ENCODE peak calls at places on chromosomes 16 and 17, in five cellular contexts. R is left ventricle myocardium inferior, F is HCT116, Z is tibial nerve, Y is substantia nigra. A is an unnamed sample.

GRCh38 chr16:2771496-2772402 is 5.3 kb downstream of the ELOB start:
- DNase-seq in R (no peak), F (no peak), Z (no peak), Y (no peak), A (no peak)

GRCh38 chr17:81387235-81388060 is 7.8 kb upstream of the BAHCC1 start:
- DNase-seq in R (peak), F (no peak), Z (no peak), Y (peak), A (no peak)

GRCh38 chr16:3971706-3972105 is 91.2 kb upstream of the CREBBP start:
- DNase-seq in R (no peak), F (no peak), Z (no peak), Y (no peak), A (no peak)

GRCh38 chr17:43430936-43431649 is 32.3 kb downstream of the ARL4D start:
- DNase-seq in R (no peak), F (no peak), Z (no peak), Y (no peak), A (no peak)

GRCh38 chr16:1930338-1930720 is 12.1 kb upstream of the HS3ST6 start:
- DNase-seq in R (no peak), F (no peak), Z (no peak), Y (no peak), A (no peak)

GRCh38 chr17:82227629-82228277 is 1.1 kb upstream of the SLC16A3 start:
- DNase-seq in R (no peak), F (no peak), Z (no peak), Y (no peak), A (no peak)

GRCh38 chr17:83203073-83203471 is 123.7 kb downstream of the METRNL start:
- DNase-seq in R (peak), F (no peak), Z (peak), Y (no peak), A (no peak)

GRCh38 chr16:49620158-49620867 is 235.6 kb downstream of the ZNF423 start:
- DNase-seq in R (peak), F (peak), Z (peak), Y (peak), A (no peak)

GRCh38 chr16:25626172-25626571 is 65.6 kb upstream of the HS3ST4 start:
- DNase-seq in R (no peak), F (no peak), Z (no peak), Y (no peak), A (no peak)

GRCh38 chr16:20883554-20884239 is 16.5 kb downstream of the DCUN1D3 start:
- DNase-seq in R (no peak), F (no peak), Z (no peak), Y (no peak), A (no peak)

GRCh38 chr16:57134982-57135381 is 42.6 kb downstream of the CPNE2 start:
- DNase-seq in R (no peak), F (no peak), Z (no peak), Y (no peak), A (no peak)

GRCh38 chr17:32142857-32143524 is 689 bp downstream of the RHOT1 start:
- DNase-seq in R (peak), F (peak), Z (peak), Y (peak), A (peak)

GRCh38 chr16:82368041-82368440 is 198.0 kb upstream of the MPHOSPH6 start:
- DNase-seq in R (peak), F (peak), Z (no peak), Y (peak), A (peak)

GRCh38 chr16:8877894-8878522 is 4.1 kb upstream of the LITAFD start:
- DNase-seq in R (no peak), F (no peak), Z (no peak), Y (no peak), A (no peak)

GRCh38 chr17:9647014-9647413 is 1.7 kb downstream of the USP43 start:
- DNase-seq in R (no peak), F (no peak), Z (no peak), Y (no peak), A (no peak)

GRCh38 chr17:64448665-64449512 is at the start of gene MILR1:
- DNase-seq in R (no peak), F (peak), Z (no peak), Y (no peak), A (no peak)

GRCh38 chr16:2825899-2826298 is 4.2 kb upstream of the ZG16B start:
- DNase-seq in R (no peak), F (no peak), Z (peak), Y (no peak), A (no peak)

GRCh38 chr16:28212532-28212873 is 738 bp upstream of the XPO6 start:
- DNase-seq in R (no peak), F (peak), Z (no peak), Y (no peak), A (no peak)

GRCh38 chr17:7204335-7204734 is 15.3 kb downstream of the DLG4 start:
- DNase-seq in R (no peak), F (no peak), Z (no peak), Y (no peak), A (no peak)

GRCh38 chr16:53502331-53503269 is at the start of gene AKTIP:
- DNase-seq in R (peak), F (no peak), Z (no peak), Y (peak), A (peak)

GRCh38 chr17:511001-511690 is 158.5 kb upstream of the RPH3AL start:
- DNase-seq in R (no peak), F (no peak), Z (no peak), Y (no peak), A (no peak)

GRCh38 chr17:512926-513325 is 160.3 kb upstream of the RPH3AL start:
- DNase-seq in R (no peak), F (no peak), Z (no peak), Y (no peak), A (no peak)

GRCh38 chr17:510223-510917 is 157.8 kb upstream of the RPH3AL start:
- DNase-seq in R (no peak), F (no peak), Z (no peak), Y (no peak), A (no peak)

GRCh38 chr17:511833-512251 is 159.2 kb upstream of the RPH3AL start:
- DNase-seq in R (no peak), F (no peak), Z (no peak), Y (no peak), A (no peak)

GRCh38 chr17:512311-512710 is 159.7 kb upstream of the RPH3AL start:
- DNase-seq in R (no peak), F (no peak), Z (no peak), Y (no peak), A (no peak)
- H3K27ac ChIP-seq in R (peak), F (no peak), Z (no peak), Y (no peak), A (no peak)

GRCh38 chr17:67246398-67246647 is 1.3 kb upstream of the HELZ start:
- DNase-seq in R (no peak), F (no peak), Z (no peak), Y (no peak), A (no peak)
- H3K27ac ChIP-seq in R (peak), F (peak), Z (peak), Y (no peak), A (no peak)

DNA sequence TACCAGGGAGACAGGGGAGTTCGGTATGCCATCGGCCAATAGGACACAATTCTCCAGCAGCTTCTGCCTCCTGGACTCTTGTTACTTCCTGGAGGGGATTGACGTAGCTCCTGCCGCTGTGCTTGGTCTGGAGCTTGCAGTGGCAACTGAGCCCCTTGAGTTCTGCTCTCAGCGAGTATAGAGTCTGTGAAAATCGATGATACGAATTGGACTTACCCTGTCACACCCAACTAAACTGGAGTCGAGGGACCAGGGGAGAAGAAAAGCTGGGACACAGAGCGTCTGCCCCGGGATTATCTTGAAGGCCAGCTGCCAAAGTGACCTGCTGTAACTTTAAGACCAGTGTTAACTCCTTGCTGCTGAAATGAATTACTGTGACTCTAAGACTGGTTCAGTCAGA is 22.2 kb downstream of the SEC14L1 start:
- DNase-seq in R (no peak), F (no peak), Z (no peak), Y (no peak), A (no peak)
- H3K27ac ChIP-seq in R (peak), F (no peak), Z (peak), Y (peak), A (no peak)

DNA sequence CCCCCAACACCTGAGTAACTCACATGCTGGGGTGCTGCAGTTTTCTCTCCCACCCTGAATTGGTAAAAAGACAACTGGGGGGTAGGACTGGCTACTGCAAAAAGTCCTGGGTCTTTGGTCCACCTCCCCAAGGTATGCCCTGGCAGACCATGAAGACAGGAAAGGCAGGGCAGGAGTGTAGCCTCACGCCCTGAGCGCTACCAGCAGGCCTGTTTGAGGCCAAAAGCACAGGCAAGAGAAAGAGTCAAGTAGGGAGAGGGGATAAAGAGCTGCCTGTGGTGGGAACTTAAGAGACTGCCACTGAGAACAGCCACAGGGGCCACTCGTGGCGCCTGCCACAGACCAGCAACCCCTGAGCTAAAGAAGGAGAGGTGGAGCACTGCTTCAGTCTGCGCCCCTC is 13.8 kb downstream of the PSMB3 start:
- DNase-seq in R (no peak), F (no peak), Z (no peak), Y (no peak), A (no peak)
- H3K27ac ChIP-seq in R (no peak), F (no peak), Z (no peak), Y (no peak), A (no peak)

GRCh38 chr16:72428611-72429376 is 256.8 kb upstream of the PMFBP1 start:
- DNase-seq in R (no peak), F (no peak), Z (no peak), Y (peak), A (peak)
- H3K27ac ChIP-seq in R (no peak), F (no peak), Z (no peak), Y (peak), A (peak)

GRCh38 chr17:353213-353837 is 718 bp upstream of the RPH3AL start:
- DNase-seq in R (no peak), F (no peak), Z (no peak), Y (no peak), A (no peak)

GRCh38 chr17:353838-354234 is 1.2 kb upstream of the RPH3AL start:
- DNase-seq in R (no peak), F (no peak), Z (no peak), Y (no peak), A (no peak)

GRCh38 chr17:351436-351713 is 1.2 kb downstream of the RPH3AL start:
- DNase-seq in R (no peak), F (no peak), Z (no peak), Y (no peak), A (no peak)

GRCh38 chr17:351875-352420 is 659 bp downstream of the RPH3AL start:
- DNase-seq in R (no peak), F (no peak), Z (no peak), Y (no peak), A (no peak)

DNA sequence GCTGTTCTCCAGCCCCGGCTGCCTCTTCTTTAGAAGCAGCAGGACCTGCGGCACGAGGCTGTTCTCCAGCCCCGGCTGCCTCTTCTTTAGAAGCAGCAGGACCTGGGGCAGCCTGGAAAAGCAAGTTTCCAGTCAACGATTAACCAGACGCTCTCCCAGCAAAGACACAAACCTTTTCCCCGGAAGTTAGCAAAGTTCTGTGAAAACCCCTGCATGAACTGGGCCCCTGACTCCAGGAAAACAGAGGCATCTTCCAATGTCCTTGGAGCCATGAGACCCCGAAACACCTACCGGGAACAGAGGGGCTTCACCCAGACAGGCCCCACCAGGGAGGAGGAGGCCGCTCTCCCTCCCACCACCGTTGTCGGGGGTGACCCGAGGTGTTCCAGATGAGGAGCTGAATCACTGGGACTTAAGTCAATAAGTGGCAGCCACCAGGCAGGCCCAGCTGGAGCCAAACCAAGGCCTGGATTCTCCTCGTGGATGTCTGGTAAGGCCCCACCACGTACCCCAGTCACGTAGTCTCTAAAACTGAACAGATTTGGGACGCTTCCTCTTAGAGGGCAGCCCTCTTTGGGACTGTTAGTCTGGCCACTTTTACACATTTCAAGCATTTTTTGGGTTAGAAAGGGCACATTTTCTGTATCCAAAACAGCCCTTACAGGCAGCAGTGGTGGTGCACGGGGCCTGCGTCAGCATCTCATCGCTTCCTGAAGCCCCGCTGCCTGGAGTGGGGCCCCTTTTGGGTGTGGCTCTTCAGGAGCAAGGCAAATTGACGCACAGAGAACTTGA is at the start of gene RPH3AL:
- DNase-seq in R (no peak), F (peak), Z (no peak), Y (no peak), A (no peak)
- H3K27ac ChIP-seq in R (peak), F (no peak), Z (peak), Y (peak), A (peak)

GRCh38 chr16:13510425-13511151 is 409.4 kb upstream of the ERCC4 start:
- DNase-seq in R (no peak), F (no peak), Z (no peak), Y (no peak), A (no peak)

GRCh38 chr16:13503960-13504635 is 415.9 kb upstream of the ERCC4 start:
- DNase-seq in R (no peak), F (no peak), Z (no peak), Y (no peak), A (no peak)

DNA sequence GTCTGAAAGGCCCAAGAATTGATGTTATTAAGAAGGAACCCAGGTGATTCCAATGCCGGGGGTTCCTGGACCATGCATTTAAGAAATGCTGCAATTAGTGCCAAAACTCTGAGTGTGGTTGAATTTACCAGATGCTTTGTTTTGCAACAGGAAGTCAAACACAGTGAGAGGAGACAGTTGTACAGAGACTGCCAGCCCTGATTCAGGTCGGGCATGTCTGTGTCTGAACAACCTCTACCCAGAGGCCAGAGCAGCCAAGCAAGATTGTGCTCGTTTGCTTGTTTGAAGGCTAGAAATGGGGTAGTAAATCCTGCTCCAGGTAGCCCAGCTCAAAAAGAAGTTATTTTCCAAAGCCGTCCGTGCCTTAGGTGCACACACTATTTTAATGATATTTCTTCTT is 412.4 kb upstream of the ERCC4 start:
- DNase-seq in R (no peak), F (no peak), Z (no peak), Y (no peak), A (no peak)
- H3K27ac ChIP-seq in R (no peak), F (no peak), Z (no peak), Y (no peak), A (no peak)

DNA sequence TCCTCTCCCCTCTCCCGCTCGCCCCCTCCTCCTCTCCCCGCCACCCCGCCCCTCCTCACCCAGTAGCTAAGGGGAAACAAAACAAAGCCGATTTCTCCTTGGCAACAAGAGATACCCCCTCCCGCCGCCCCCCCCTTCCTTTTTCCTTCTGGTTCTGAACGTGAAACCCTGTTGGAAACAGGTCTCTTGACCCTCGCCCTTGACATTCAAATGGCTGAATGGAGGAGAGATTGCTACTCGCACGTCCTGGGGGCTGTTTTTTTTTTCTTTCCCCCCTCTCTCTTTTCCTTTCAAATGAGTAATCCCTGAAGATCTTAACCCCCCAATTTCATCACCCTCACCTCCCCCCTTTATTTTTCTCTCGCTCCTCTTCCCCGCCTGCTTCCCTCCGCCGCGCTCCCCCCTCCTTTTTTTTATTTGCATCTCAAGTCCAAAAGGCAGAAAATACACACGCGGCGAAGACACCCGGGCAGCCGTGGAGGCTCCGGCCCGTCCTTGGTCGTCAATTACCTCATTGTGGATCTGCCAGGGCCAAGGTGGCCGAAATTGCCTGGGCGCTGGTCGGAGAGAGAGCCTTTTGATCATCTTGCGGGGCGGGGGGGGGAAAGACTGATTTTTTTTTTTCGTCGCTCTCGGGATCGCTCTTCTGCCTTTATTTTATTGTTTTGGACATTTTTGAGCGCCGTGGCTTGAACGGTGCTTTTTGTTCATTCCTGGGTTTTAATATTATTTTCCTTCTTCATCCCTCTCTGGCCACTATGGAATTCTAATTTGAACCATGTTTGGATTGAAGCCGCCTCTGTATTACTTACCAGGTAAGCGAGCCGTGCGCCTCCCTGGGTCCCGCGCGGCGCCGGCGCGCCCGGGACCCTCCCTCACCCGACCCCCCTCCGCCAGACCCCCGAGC is 57.3 kb upstream of the GSE1 start:
- DNase-seq in R (peak), F (no peak), Z (no peak), Y (no peak), A (no peak)
- H3K27ac ChIP-seq in R (peak), F (peak), Z (peak), Y (no peak), A (no peak)

GRCh38 chr17:57633236-57633635 is 111.9 kb downstream of the CCDC182 start:
- DNase-seq in R (no peak), F (no peak), Z (no peak), Y (no peak), A (no peak)

GRCh38 chr17:57636985-57637667 is 108.0 kb downstream of the CCDC182 start:
- DNase-seq in R (no peak), F (no peak), Z (no peak), Y (no peak), A (no peak)

GRCh38 chr17:57632294-57632693 is 112.8 kb downstream of the CCDC182 start:
- DNase-seq in R (no peak), F (no peak), Z (no peak), Y (no peak), A (no peak)

GRCh38 chr17:57636274-57636673 is 108.8 kb downstream of the CCDC182 start:
- DNase-seq in R (no peak), F (no peak), Z (no peak), Y (no peak), A (no peak)

GRCh38 chr17:57634713-57635465 is 110.2 kb downstream of the CCDC182 start:
- DNase-seq in R (no peak), F (peak), Z (no peak), Y (no peak), A (no peak)
- H3K27ac ChIP-seq in R (no peak), F (no peak), Z (no peak), Y (no peak), A (no peak)

DNA sequence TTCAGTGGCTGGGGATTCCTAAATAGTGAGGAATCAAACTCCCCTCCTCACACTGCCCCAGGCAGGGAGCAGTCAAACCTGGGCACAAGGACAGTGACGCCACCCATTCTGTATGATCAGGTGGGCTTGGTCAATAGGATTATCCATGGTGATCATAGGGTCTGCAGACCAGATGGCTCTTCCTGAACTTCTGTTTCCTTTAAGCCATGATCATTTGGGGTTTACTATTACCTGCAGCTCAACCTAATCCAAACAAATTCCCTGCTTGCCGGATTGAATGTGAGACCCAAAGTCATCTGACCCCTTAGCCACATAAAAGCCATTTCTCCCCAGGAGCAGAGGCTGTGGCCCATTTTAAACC is 54.3 kb downstream of the PLXDC1 start:
- DNase-seq in R (no peak), F (no peak), Z (no peak), Y (no peak), A (no peak)
- H3K27ac ChIP-seq in R (peak), F (no peak), Z (no peak), Y (no peak), A (no peak)